ENCODE peak calls at places on chromosome X, in six cellular contexts. U is activated T-cell treated with anti-CD3 and anti-CD28 coated beads for 24 hours; J is ELR; L is cardiac muscle cell; V is stimulated activated CD4-positive, alpha-beta T cell treated with anti-CD3 and anti-CD28 coated beads, Interleukin-1b, Interleukin-23, amount 100 ng/mL, for 4 hours; H is immature natural killer cell. E is an unnamed sample.

GRCh38 chrX:109952985-109953905 is 49.7 kb upstream of the TMEM164 start:
- DNase-seq in U (no peak), L (no peak), V (no peak), J (no peak), H (no peak), E (no peak)

GRCh38 chrX:83260288-83260687 is 247.8 kb upstream of the POU3F4 start:
- DNase-seq in U (no peak), H (no peak), V (no peak), J (no peak), L (no peak), E (no peak)

GRCh38 chrX:72051589-72051988 is 80.1 kb downstream of the RTL5 start:
- DNase-seq in V (no peak), H (no peak), J (no peak), U (no peak), L (no peak), E (no peak)

GRCh38 chrX:20067709-20068315 is 48.9 kb downstream of the MAP7D2 start:
- DNase-seq in J (peak), V (no peak), L (no peak), U (no peak), H (no peak), E (peak)

GRCh38 chrX:39576081-39576701 is 521.6 kb downstream of the BCOR start:
- DNase-seq in U (no peak), H (no peak), V (no peak), J (no peak), L (peak), E (peak)

GRCh38 chrX:104330966-104331365 is 76.2 kb upstream of the ESX1 start:
- DNase-seq in H (no peak), L (no peak), V (no peak), U (no peak), J (peak), E (no peak)

GRCh38 chrX:68833855-68834331 is 5.1 kb downstream of the EFNB1 start:
- DNase-seq in L (no peak), U (no peak), V (no peak), H (no peak), J (no peak), E (no peak)

GRCh38 chrX:386239-386767 is 404 bp downstream of the PPP2R3B start:
- DNase-seq in V (no peak), J (peak), U (peak), H (no peak), L (no peak), E (no peak)

GRCh38 chrX:72712094-72712755 is 1.9 kb downstream of the PHKA1 start:
- DNase-seq in L (no peak), H (no peak), V (no peak), U (no peak), J (peak), E (no peak)

GRCh38 chrX:23493941-23494374 is 159.3 kb downstream of the PTCHD1 start:
- DNase-seq in H (no peak), L (no peak), V (no peak), U (no peak), J (peak), E (no peak)

GRCh38 chrX:19846995-19847790 is 40.2 kb downstream of the SH3KBP1 start:
- DNase-seq in J (peak), U (no peak), L (no peak), H (no peak), V (no peak), E (no peak)

GRCh38 chrX:38961936-38962335 is 160.7 kb downstream of the MID1IP1 start:
- DNase-seq in H (no peak), L (no peak), V (no peak), U (no peak), J (no peak), E (no peak)

GRCh38 chrX:109360301-109360700 is 121.6 kb downstream of the GUCY2F start:
- DNase-seq in H (no peak), U (no peak), V (no peak), L (no peak), J (peak), E (no peak)

GRCh38 chrX:154013614-154014360 is 5.9 kb downstream of the IRAK1 start:
- DNase-seq in L (peak), H (peak), J (peak), V (peak), U (no peak), E (peak)

GRCh38 chrX:150935466-150935865 is 37.0 kb upstream of the CD99L2 start:
- DNase-seq in L (no peak), H (no peak), V (no peak), U (no peak), J (peak), E (no peak)

GRCh38 chrX:4091046-4091760 is 377.8 kb upstream of the PRKX start:
- DNase-seq in J (no peak), U (no peak), L (no peak), H (no peak), V (no peak), E (no peak)

GRCh38 chrX:133215747-133216146 is 2.4 kb downstream of the TFDP3 start:
- DNase-seq in U (no peak), H (no peak), V (no peak), J (no peak), L (peak), E (peak)

GRCh38 chrX:20383487-20383886 is 116.8 kb upstream of the RPS6KA3 start:
- DNase-seq in H (no peak), U (no peak), L (peak), J (no peak), V (no peak), E (no peak)

GRCh38 chrX:25721564-25721963 is 416.6 kb upstream of the MAGEB18 start:
- DNase-seq in J (no peak), U (no peak), L (peak), V (no peak), H (no peak), E (no peak)

GRCh38 chrX:45849261-45849660 is 648.6 kb upstream of the DIPK2B start:
- DNase-seq in L (peak), H (no peak), U (no peak), J (peak), V (no peak), E (no peak)

GRCh38 chrX:144732588-144732987 is 514.7 kb upstream of the SPANXN1 start:
- DNase-seq in U (no peak), H (no peak), V (no peak), L (no peak), J (peak), E (no peak)

GRCh38 chrX:24264383-24264782 is 49.5 kb downstream of the SUPT20HL2 start:
- DNase-seq in J (peak), V (no peak), H (no peak), U (no peak), L (no peak), E (no peak)